ENCODE peak calls at places on chromosomes 6 and 20, in nine cellular contexts. H is Peyer's patch, T is KBM-7, S is skeletal muscle cell, R is tibial artery, C is B cell, J is LoVo, F is brain microvascular endothelial cell, A is psoas muscle. I is an unnamed sample.

GRCh38 chr20:25319241-25320034 is 71.2 kb downstream of the ABHD12 start:
- DNase-seq in H (no peak), T (no peak), S (no peak), R (peak; percentile 41), C (no peak), J (no peak), F (no peak), A (no peak), I (no peak)

GRCh38 chr6:33455051-33455450 is 675 bp downstream of the ZBTB9 start:
- DNase-seq in H (no peak), T (no peak), S (no peak), R (no peak), C (no peak), J (no peak), F (no peak), A (no peak), I (no peak)

GRCh38 chr6:38871745-38872568 is 156.8 kb downstream of the DNAH8 start:
- DNase-seq in H (peak; percentile 41), T (peak; percentile 62), S (peak; percentile 6), R (no peak), C (peak; percentile 50), J (peak; percentile 39), F (peak; percentile 59), A (no peak), I (peak; percentile 26)

GRCh38 chr6:150366118-150366778 is 2.6 kb upstream of the IYD start:
- DNase-seq in H (no peak), T (no peak), S (no peak), R (no peak), C (no peak), J (no peak), F (no peak), A (no peak), I (no peak)

GRCh38 chr6:125787791-125788190 is 3.0 kb upstream of the NCOA7 start:
- DNase-seq in H (no peak), T (peak; percentile 35), S (no peak), R (no peak), C (no peak), J (no peak), F (no peak), A (no peak), I (peak; percentile 68)

GRCh38 chr20:10611357-10611756 is 62.4 kb downstream of the JAG1 start:
- DNase-seq in H (no peak), T (no peak), S (no peak), R (no peak), C (no peak), J (no peak), F (peak; percentile 78), A (peak; percentile 55), I (no peak)

GRCh38 chr6:107473660-107474059 is 14.3 kb upstream of the PDSS2 start:
- DNase-seq in H (no peak), T (no peak), S (no peak), R (no peak), C (no peak), J (no peak), F (no peak), A (no peak), I (no peak)

GRCh38 chr6:170152989-170153388 is 137.9 kb downstream of the DLL1 start:
- DNase-seq in H (no peak), T (peak; percentile 39), S (no peak), R (no peak), C (no peak), J (peak; percentile 54), F (no peak), A (no peak), I (no peak)

GRCh38 chr20:44832724-44833123 is 22.4 kb upstream of the RIMS4 start:
- DNase-seq in H (no peak), T (no peak), S (peak; percentile 18), R (no peak), C (no peak), J (no peak), F (peak; percentile 42), A (no peak), I (peak; percentile 7)

GRCh38 chr6:151422981-151423380 is 28.9 kb downstream of the RMND1 start:
- DNase-seq in H (no peak), T (no peak), S (no peak), R (no peak), C (no peak), J (no peak), F (peak; percentile 28), A (no peak), I (no peak)

GRCh38 chr20:58839474-58839874 is 11.2 kb downstream of the GNAS-AS1 start:
- DNase-seq in H (no peak), T (peak; percentile 61), S (no peak), R (peak; percentile 54), C (peak; percentile 44), J (no peak), F (no peak), A (no peak), I (no peak)

GRCh38 chr6:164108869-164109769 is 694.6 kb downstream of the QKI start:
- DNase-seq in H (no peak), T (peak; percentile 69), S (peak; percentile 59), R (no peak), C (no peak), J (peak; percentile 69), F (no peak), A (peak; percentile 92), I (no peak)

GRCh38 chr6:13490402-13490801 is 3.0 kb upstream of the GFOD1 start:
- DNase-seq in H (no peak), T (no peak), S (no peak), R (no peak), C (no peak), J (no peak), F (no peak), A (no peak), I (no peak)

GRCh38 chr20:24241466-24241865 is 228.0 kb upstream of the SYNDIG1 start:
- DNase-seq in H (no peak), T (no peak), S (no peak), R (no peak), C (no peak), J (no peak), F (no peak), A (no peak), I (no peak)